ENCODE peak calls at places on chromosomes 16 and 17, in eight cellular contexts. W, J, T, E, Z, U, L and R are unnamed samples.

GRCh38 chr17:1003972-1004768 is 7.2 kb downstream of the TIMM22 start:
- DNase-seq in E (no peak), T (no peak), U (no peak), J (no peak), L (no peak), Z (no peak), W (no peak), R (peak; percentile 57)

GRCh38 chr17:16463341-16464000 is 28.5 kb downstream of the LRRC75A start:
- DNase-seq in Z (peak; percentile 67), E (no peak), W (no peak), L (peak; percentile 76), T (no peak), J (peak; percentile 51), U (peak; percentile 89), R (no peak)

GRCh38 chr16:71622088-71622487 is 3.9 kb upstream of the MARVELD3 start:
- DNase-seq in Z (no peak), W (no peak), J (no peak), U (no peak), T (no peak), E (no peak), L (no peak), R (no peak)

GRCh38 chr16:88665148-88665547 is 2.3 kb upstream of the MVD start:
- DNase-seq in W (no peak), J (no peak), T (no peak), Z (no peak), E (no peak), U (no peak), L (no peak), R (no peak)

GRCh38 chr17:68198931-68199836 is 48.7 kb upstream of the AMZ2 start:
- DNase-seq in J (no peak), W (peak; percentile 61), U (peak; percentile 63), T (no peak), Z (no peak), L (no peak), E (no peak), R (no peak)

GRCh38 chr17:46777943-46778915 is 40.3 kb downstream of the WNT3 start:
- DNase-seq in Z (peak; percentile 54), J (no peak), L (no peak), E (no peak), W (no peak), U (no peak), T (no peak), R (no peak)

GRCh38 chr17:8326591-8327583 is 12.8 kb upstream of the ODF4 start:
- DNase-seq in W (peak; percentile 70), Z (no peak), L (peak; percentile 45), T (peak; percentile 19), J (no peak), U (no peak), E (peak; percentile 15), R (no peak)

GRCh38 chr17:3886776-3887175 is 6.1 kb downstream of the CAMKK1 start:
- DNase-seq in T (peak; percentile 39), W (no peak), L (no peak), U (peak; percentile 77), J (no peak), Z (no peak), E (no peak), R (no peak)

GRCh38 chr17:7932483-7932891 is 481 bp downstream of the CNTROB start:
- DNase-seq in J (no peak), L (peak; percentile 46), T (peak; percentile 22), Z (no peak), E (no peak), U (no peak), W (no peak), R (no peak)

GRCh38 chr17:73423806-73424205 is 112.0 kb upstream of the CDC42EP4 start:
- DNase-seq in J (no peak), U (no peak), Z (no peak), T (no peak), L (no peak), W (no peak), E (no peak), R (no peak)

GRCh38 chr17:32444301-32445074 is at the start of gene PSMD11:
- DNase-seq in L (peak; percentile 98), Z (peak; percentile 97), J (peak; percentile 70), T (peak; percentile 92), W (peak; percentile 98), U (peak; percentile 99), E (peak; percentile 99), R (peak; percentile 97)

GRCh38 chr17:81823800-81824550 is 9.1 kb downstream of the MCRIP1 start:
- DNase-seq in E (no peak), J (no peak), W (no peak), L (no peak), U (no peak), Z (no peak), T (no peak), R (no peak)

GRCh38 chr17:40461774-40462342 is 18.6 kb downstream of the IGFBP4 start:
- DNase-seq in L (no peak), Z (no peak), T (no peak), E (no peak), U (no peak), W (no peak), J (no peak), R (no peak)

GRCh38 chr17:49495842-49496182 is 719 bp downstream of the NGFR start:
- DNase-seq in J (no peak), T (no peak), L (no peak), Z (no peak), W (no peak), E (no peak), U (no peak), R (no peak)

GRCh38 chr16:66905633-66906539 is 12.8 kb downstream of the CDH16 start:
- DNase-seq in T (no peak), E (no peak), J (no peak), W (no peak), U (peak; percentile 88), Z (no peak), L (peak; percentile 21), R (no peak)

GRCh38 chr16:3769942-3770341 is 52.6 kb upstream of the TRAP1 start:
- DNase-seq in E (no peak), U (no peak), Z (no peak), T (no peak), J (no peak), W (no peak), L (no peak), R (no peak)

GRCh38 chr17:69348441-69348840 is 21.5 kb upstream of the ABCA5 start:
- DNase-seq in J (no peak), T (no peak), U (no peak), W (no peak), E (no peak), L (no peak), Z (no peak), R (no peak)

GRCh38 chr16:17105239-17105721 is 365.5 kb downstream of the XYLT1 start:
- DNase-seq in Z (no peak), L (no peak), U (no peak), T (no peak), E (no peak), J (no peak), W (no peak), R (no peak)